ENCODE peak calls at places on chromosomes 12 and 14, in eight cellular contexts. Y is effector memory CD4-positive, alpha-beta T cell; X is brain microvascular endothelial cell; B is heart right ventricle; G is foreskin fibroblast; V is cardiac fibroblast; J is bronchial epithelial cell; P is hepatocyte. T is an unnamed sample.

GRCh38 chr12:68766646-68767045 is 20.7 kb downstream of the SLC35E3 start:
- DNase-seq in Y (no peak), X (no peak), B (no peak), G (no peak), V (no peak), J (no peak), P (no peak), T (no peak)

GRCh38 chr12:111248221-111248620 is 120.7 kb downstream of the PHETA1 start:
- DNase-seq in Y (no peak), X (no peak), B (no peak), G (no peak), V (peak), J (peak), P (no peak), T (no peak)

GRCh38 chr12:5944688-5945070 is 380 bp downstream of the ANO2 start:
- DNase-seq in Y (no peak), X (no peak), B (no peak), G (peak), V (no peak), J (no peak), P (no peak), T (no peak)

GRCh38 chr12:131867891-131868675 is 26.3 kb upstream of the ULK1 start:
- DNase-seq in Y (no peak), X (no peak), B (no peak), G (peak), V (no peak), J (no peak), P (no peak), T (no peak)

GRCh38 chr12:107302649-107303386 is 209.5 kb upstream of the CRY1 start:
- DNase-seq in Y (no peak), X (no peak), B (no peak), G (peak), V (no peak), J (peak), P (no peak), T (no peak)

GRCh38 chr12:80935076-80935475 is 2.7 kb downstream of the LIN7A start:
- DNase-seq in Y (no peak), X (no peak), B (no peak), G (no peak), V (no peak), J (no peak), P (no peak), T (no peak)

GRCh38 chr12:97203408-97203807 is 259.2 kb upstream of the RMST start:
- DNase-seq in Y (no peak), X (no peak), B (no peak), G (no peak), V (no peak), J (no peak), P (no peak), T (no peak)

GRCh38 chr14:32021341-32021740 is 55.8 kb upstream of the ARHGAP5 start:
- DNase-seq in Y (no peak), X (no peak), B (no peak), G (no peak), V (no peak), J (no peak), P (no peak), T (no peak)

GRCh38 chr14:21039585-21040369 is 2.4 kb upstream of the RNASE7 start:
- DNase-seq in Y (no peak), X (peak), B (no peak), G (peak), V (peak), J (peak), P (peak), T (peak)

GRCh38 chr12:77999074-77999715 is 168.5 kb downstream of the NAV3 start:
- DNase-seq in Y (no peak), X (no peak), B (no peak), G (no peak), V (no peak), J (no peak), P (no peak), T (no peak)

GRCh38 chr12:85865905-85866304 is 8.2 kb upstream of the NTS start:
- DNase-seq in Y (no peak), X (peak), B (peak), G (peak), V (no peak), J (peak), P (no peak), T (no peak)

GRCh38 chr12:106580671-106581508 is 1.9 kb upstream of the RFX4 start:
- DNase-seq in Y (no peak), X (no peak), B (no peak), G (no peak), V (no peak), J (no peak), P (no peak), T (no peak)

GRCh38 chr12:58288191-58288590 is 346.8 kb downstream of the ATP23 start:
- DNase-seq in Y (no peak), X (no peak), B (no peak), G (peak), V (peak), J (no peak), P (no peak), T (no peak)

GRCh38 chr14:24315243-24315806 is 4.0 kb downstream of the LTB4R start:
- DNase-seq in Y (no peak), X (no peak), B (no peak), G (no peak), V (no peak), J (no peak), P (no peak), T (no peak)

GRCh38 chr12:47982770-47983169 is 19.4 kb downstream of the TMEM106C start:
- DNase-seq in Y (no peak), X (no peak), B (no peak), G (no peak), V (no peak), J (no peak), P (no peak), T (no peak)

GRCh38 chr14:95185452-95186392 is 28.4 kb upstream of the DICER1 start:
- DNase-seq in Y (no peak), X (peak), B (peak), G (peak), V (peak), J (no peak), P (no peak), T (no peak)

GRCh38 chr12:11711675-11712327 is 62.3 kb downstream of the ETV6 start:
- DNase-seq in Y (no peak), X (no peak), B (no peak), G (peak), V (peak), J (no peak), P (no peak), T (no peak)

GRCh38 chr14:104357689-104358527 is 219.5 kb downstream of the KIF26A start:
- DNase-seq in Y (no peak), X (no peak), B (no peak), G (no peak), V (no peak), J (no peak), P (no peak), T (no peak)

GRCh38 chr12:47302111-47302597 is 222.4 kb upstream of the AMIGO2 start:
- DNase-seq in Y (no peak), X (no peak), B (no peak), G (no peak), V (no peak), J (no peak), P (no peak), T (no peak)

GRCh38 chr12:1805441-1806081 is 14.8 kb upstream of the LRTM2 start:
- DNase-seq in Y (no peak), X (no peak), B (peak), G (no peak), V (no peak), J (no peak), P (no peak), T (no peak)

GRCh38 chr12:5921027-5921909 is 23.8 kb downstream of the ANO2 start:
- DNase-seq in Y (no peak), X (no peak), B (no peak), G (no peak), V (no peak), J (no peak), P (no peak), T (no peak)

GRCh38 chr14:93736378-93737014 is 51.8 kb downstream of the PRIMA1 start:
- DNase-seq in Y (no peak), X (no peak), B (no peak), G (no peak), V (no peak), J (no peak), P (no peak), T (no peak)

GRCh38 chr14:32678088-32678487 is 260.6 kb upstream of the NPAS3 start:
- DNase-seq in Y (no peak), X (no peak), B (no peak), G (no peak), V (no peak), J (no peak), P (no peak), T (no peak)

GRCh38 chr14:93789366-93790130 is 1.3 kb upstream of the PRIMA1 start:
- DNase-seq in Y (no peak), X (no peak), B (no peak), G (no peak), V (no peak), J (no peak), P (no peak), T (no peak)

GRCh38 chr14:93303659-93304058 is 29.2 kb downstream of the BTBD7 start:
- DNase-seq in Y (no peak), X (no peak), B (peak), G (no peak), V (peak), J (no peak), P (no peak), T (no peak)

GRCh38 chr12:38886064-38886463 is 19.3 kb downstream of the CPNE8 start:
- DNase-seq in Y (no peak), X (peak), B (no peak), G (peak), V (peak), J (peak), P (peak), T (no peak)

GRCh38 chr12:95731519-95731958 is 59.0 kb downstream of the NTN4 start:
- DNase-seq in Y (no peak), X (no peak), B (no peak), G (no peak), V (no peak), J (no peak), P (no peak), T (no peak)

GRCh38 chr14:104601786-104602185 is 2.8 kb downstream of the TMEM179 start:
- DNase-seq in Y (no peak), X (no peak), B (no peak), G (peak), V (peak), J (no peak), P (peak), T (no peak)

GRCh38 chr12:65741662-65742480 is 82.4 kb upstream of the HMGA2 start:
- DNase-seq in Y (no peak), X (peak), B (peak), G (peak), V (peak), J (peak), P (peak), T (no peak)

GRCh38 chr12:112946236-112947000 is 8.1 kb downstream of the OAS3 start:
- DNase-seq in Y (no peak), X (no peak), B (no peak), G (no peak), V (no peak), J (no peak), P (no peak), T (no peak)

GRCh38 chr14:45359766-45360165 is 106.8 kb upstream of the MIS18BP1 start:
- DNase-seq in Y (no peak), X (no peak), B (no peak), G (peak), V (no peak), J (peak), P (no peak), T (no peak)

GRCh38 chr12:6310771-6311610 is 509 bp downstream of the PLEKHG6 start:
- DNase-seq in Y (no peak), X (no peak), B (no peak), G (no peak), V (no peak), J (no peak), P (peak), T (no peak)

GRCh38 chr14:88831285-88831684 is 6.8 kb downstream of the TTC8 start:
- DNase-seq in Y (no peak), X (peak), B (no peak), G (peak), V (peak), J (peak), P (no peak), T (no peak)

GRCh38 chr14:88825078-88825458 is 617 bp downstream of the TTC8 start:
- DNase-seq in Y (no peak), X (no peak), B (no peak), G (peak), V (peak), J (no peak), P (no peak), T (no peak)

GRCh38 chr14:88829685-88830302 is 5.3 kb downstream of the TTC8 start:
- DNase-seq in Y (no peak), X (no peak), B (no peak), G (peak), V (no peak), J (no peak), P (no peak), T (no peak)

GRCh38 chr14:88825503-88825902 is 1.1 kb downstream of the TTC8 start:
- DNase-seq in Y (no peak), X (no peak), B (no peak), G (no peak), V (no peak), J (no peak), P (no peak), T (no peak)

DNA sequence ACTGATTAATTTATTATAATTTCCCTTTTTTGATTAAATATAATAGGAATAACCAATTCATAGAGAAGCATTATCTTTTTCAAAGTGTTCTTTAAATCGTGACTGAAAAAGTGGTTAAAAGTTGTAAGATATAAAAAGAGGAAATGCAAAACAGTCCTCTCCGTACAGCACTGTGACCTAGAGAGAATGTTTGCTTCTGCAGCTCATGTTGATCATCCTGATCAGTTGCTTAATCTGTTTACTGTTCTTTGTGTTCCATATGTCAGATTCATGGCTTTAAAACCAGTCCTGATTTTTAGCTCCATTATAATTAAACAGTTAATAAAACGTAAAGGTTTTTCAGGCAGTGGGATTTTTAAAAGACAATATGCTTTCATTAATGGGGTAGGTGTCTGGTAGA is 4.7 kb downstream of the TTC8 start:
- DNase-seq in Y (no peak), X (no peak), B (no peak), G (peak), V (no peak), J (no peak), P (no peak), T (no peak)
- H3K4me3 ChIP-seq in Y (no peak), X (no peak), B (no peak), G (no peak), V (no peak), J (no peak), P (no peak), T (no peak)

GRCh38 chr12:50184261-50184660 is 17.1 kb upstream of the CERS5 start:
- DNase-seq in Y (no peak), X (no peak), B (no peak), G (no peak), V (no peak), J (no peak), P (no peak), T (no peak)

GRCh38 chr12:50185975-50186663 is 18.9 kb upstream of the CERS5 start:
- DNase-seq in Y (no peak), X (no peak), B (no peak), G (peak), V (peak), J (peak), P (no peak), T (no peak)

GRCh38 chr12:50186667-50187066 is 19.5 kb upstream of the CERS5 start:
- DNase-seq in Y (no peak), X (no peak), B (no peak), G (peak), V (peak), J (no peak), P (no peak), T (no peak)

GRCh38 chr12:50187084-50187900 is 20.1 kb upstream of the CERS5 start:
- DNase-seq in Y (no peak), X (peak), B (no peak), G (peak), V (peak), J (no peak), P (no peak), T (no peak)

DNA sequence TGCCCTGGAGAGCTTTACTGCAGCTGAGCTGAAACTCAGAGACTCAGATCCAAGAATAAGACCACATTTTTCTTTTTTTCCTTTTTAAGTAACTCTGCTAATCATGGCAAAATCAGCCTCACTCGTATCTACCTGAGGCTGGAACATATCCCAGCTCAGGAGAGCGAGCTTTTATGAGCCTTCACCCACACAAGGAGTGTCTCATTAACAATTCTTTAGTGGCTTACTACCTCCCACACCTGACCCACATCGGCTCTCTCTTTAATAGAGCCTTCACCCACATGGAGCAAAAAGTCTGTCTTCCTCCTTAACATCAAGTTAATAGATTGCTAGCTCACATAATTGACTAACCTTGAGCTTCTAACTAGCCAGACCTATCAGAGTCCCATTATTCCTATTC is 18.3 kb upstream of the CERS5 start:
- DNase-seq in Y (no peak), X (no peak), B (no peak), G (no peak), V (no peak), J (no peak), P (no peak), T (no peak)
- H3K4me3 ChIP-seq in Y (no peak), X (no peak), B (no peak), G (no peak), V (no peak), J (no peak), P (no peak), T (no peak)

GRCh38 chr12:4714879-4715278 is 5.3 kb upstream of the GALNT8 start:
- DNase-seq in Y (no peak), X (no peak), B (no peak), G (no peak), V (no peak), J (no peak), P (no peak), T (no peak)
- H3K4me3 ChIP-seq in Y (no peak), X (no peak), B (no peak), G (no peak), V (no peak), J (no peak), P (no peak), T (no peak)

GRCh38 chr12:116624516-116624915 is 65.3 kb downstream of the MAP1LC3B2 start:
- DNase-seq in Y (no peak), X (no peak), B (no peak), G (no peak), V (no peak), J (no peak), P (no peak), T (no peak)

GRCh38 chr12:116628450-116628793 is 69.2 kb downstream of the MAP1LC3B2 start:
- DNase-seq in Y (no peak), X (no peak), B (no peak), G (no peak), V (no peak), J (no peak), P (no peak), T (no peak)

GRCh38 chr12:116628989-116629388 is 69.8 kb downstream of the MAP1LC3B2 start:
- DNase-seq in Y (no peak), X (no peak), B (no peak), G (no peak), V (no peak), J (no peak), P (no peak), T (no peak)

GRCh38 chr12:116629451-116629850 is 70.3 kb downstream of the MAP1LC3B2 start:
- DNase-seq in Y (no peak), X (no peak), B (no peak), G (no peak), V (no peak), J (no peak), P (no peak), T (no peak)

GRCh38 chr12:116626153-116626552 is 67.0 kb downstream of the MAP1LC3B2 start:
- DNase-seq in Y (no peak), X (no peak), B (no peak), G (no peak), V (no peak), J (no peak), P (no peak), T (no peak)
- H3K4me3 ChIP-seq in Y (no peak), X (no peak), B (no peak), G (no peak), V (no peak), J (no peak), P (no peak), T (no peak)

GRCh38 chr12:2892246-2892645 is 1.6 kb downstream of the TULP3 start:
- DNase-seq in Y (no peak), X (no peak), B (no peak), G (peak), V (no peak), J (no peak), P (no peak), T (no peak)
- H3K4me3 ChIP-seq in Y (no peak), X (peak), B (peak), G (peak), V (no peak), J (no peak), P (no peak), T (no peak)

GRCh38 chr14:102591944-102592772 is at the start of gene RCOR1:
- DNase-seq in Y (peak), X (peak), B (peak), G (peak), V (peak), J (peak), P (peak), T (peak)

GRCh38 chr14:102591372-102591943 is 991 bp upstream of the RCOR1 start:
- DNase-seq in Y (peak), X (no peak), B (peak), G (peak), V (peak), J (no peak), P (peak), T (no peak)

GRCh38 chr14:102589761-102590290 is 2.6 kb upstream of the RCOR1 start:
- DNase-seq in Y (no peak), X (no peak), B (no peak), G (no peak), V (no peak), J (no peak), P (no peak), T (no peak)

GRCh38 chr14:102588821-102589220 is 3.6 kb upstream of the RCOR1 start:
- DNase-seq in Y (no peak), X (no peak), B (no peak), G (peak), V (no peak), J (no peak), P (no peak), T (no peak)

GRCh38 chr14:102590667-102591099 is 1.8 kb upstream of the RCOR1 start:
- DNase-seq in Y (no peak), X (no peak), B (peak), G (peak), V (peak), J (peak), P (peak), T (no peak)
- H3K4me3 ChIP-seq in Y (no peak), X (peak), B (no peak), G (peak), V (no peak), J (peak), P (peak), T (no peak)

GRCh38 chr12:29164477-29165163 is 15.5 kb downstream of the FAR2 start:
- DNase-seq in Y (no peak), X (peak), B (no peak), G (peak), V (peak), J (peak), P (peak), T (peak)
- H3K4me3 ChIP-seq in Y (no peak), X (no peak), B (no peak), G (no peak), V (no peak), J (no peak), P (no peak), T (no peak)

GRCh38 chr14:37593496-37594237 is 1.4 kb downstream of the FOXA1 start:
- DNase-seq in Y (no peak), X (no peak), B (no peak), G (no peak), V (no peak), J (peak), P (no peak), T (no peak)
- H3K4me3 ChIP-seq in Y (no peak), X (no peak), B (peak), G (peak), V (no peak), J (peak), P (peak), T (no peak)